ENCODE peak calls at places on chromosome 1, in five cellular contexts. W is GM12865, A is cardiac muscle cell, H is HCEC 1CT, G is LHCN-M2. X is an unnamed sample.

GRCh38 chr1:29754608-29755375 is 518.5 kb downstream of the PTPRU start:
- DNase-seq in W (no peak), H (no peak), A (no peak), G (no peak), X (no peak)

GRCh38 chr1:162417650-162418049 is 5.7 kb upstream of the SH2D1B start:
- DNase-seq in H (no peak), G (no peak), W (no peak), A (no peak), X (no peak)

GRCh38 chr1:197367631-197368030 is 99.6 kb downstream of the CRB1 start:
- DNase-seq in W (no peak), A (no peak), G (no peak), H (no peak), X (no peak)

GRCh38 chr1:209414803-209415329 is 168.6 kb upstream of the CAMK1G start:
- DNase-seq in A (no peak), H (no peak), G (no peak), W (no peak), X (no peak)

GRCh38 chr1:79044974-79045650 is 38.6 kb upstream of the ADGRL4 start:
- DNase-seq in H (no peak), W (peak; percentile 13), A (peak; percentile 13), G (no peak), X (no peak)

GRCh38 chr1:27960762-27961645 is 1.2 kb downstream of the XKR8 start:
- DNase-seq in H (no peak), G (peak; percentile 45), W (no peak), A (no peak), X (no peak)

GRCh38 chr1:235468970-235469369 is 35.3 kb downstream of the B3GALNT2 start:
- DNase-seq in A (no peak), W (no peak), H (peak; percentile 50), G (peak; percentile 57), X (no peak)

GRCh38 chr1:16076003-16076870 is 2.8 kb upstream of the FAM131C start:
- DNase-seq in A (no peak), W (no peak), G (peak; percentile 94), H (peak; percentile 90), X (no peak)

GRCh38 chr1:47687618-47687940 is 249.7 kb downstream of the FOXD2 start:
- DNase-seq in H (no peak), A (no peak), G (no peak), W (no peak), X (no peak)

GRCh38 chr1:26094677-26095383 is 16.8 kb upstream of the PDIK1L start:
- DNase-seq in G (no peak), W (no peak), H (no peak), A (peak; percentile 36), X (no peak)

GRCh38 chr1:221437924-221438323 is 304.0 kb downstream of the DUSP10 start:
- DNase-seq in A (no peak), G (peak; percentile 62), W (no peak), H (peak; percentile 72), X (no peak)

GRCh38 chr1:923131-923990 is at the start of gene SAMD11:
- DNase-seq in A (peak; percentile 95), H (peak; percentile 68), W (peak; percentile 52), G (peak; percentile 78), X (peak; percentile 63)

GRCh38 chr1:2950926-2951305 is 70.4 kb upstream of the ACTRT2 start:
- DNase-seq in A (no peak), H (no peak), G (no peak), W (no peak), X (no peak)

GRCh38 chr1:21568809-21569385 is 59.7 kb downstream of the ALPL start:
- DNase-seq in G (peak; percentile 58), W (no peak), H (no peak), A (no peak), X (no peak)

GRCh38 chr1:31762323-31762722 is 1.8 kb downstream of the ADGRB2 start:
- DNase-seq in A (no peak), H (no peak), W (no peak), G (no peak), X (no peak)

GRCh38 chr1:41975850-41976569 is 57.3 kb upstream of the HIVEP3 start:
- DNase-seq in G (no peak), H (no peak), W (no peak), A (no peak), X (no peak)

GRCh38 chr1:99727575-99728190 is 38.8 kb downstream of the FRRS1 start:
- DNase-seq in W (no peak), H (peak; percentile 50), G (peak; percentile 80), A (no peak), X (no peak)

GRCh38 chr1:24551290-24551859 is 4.5 kb upstream of the NCMAP start:
- DNase-seq in G (no peak), H (no peak), W (no peak), A (no peak), X (no peak)

GRCh38 chr1:75074719-75075395 is 59.3 kb upstream of the LHX8 start:
- DNase-seq in W (no peak), G (no peak), H (no peak), A (no peak), X (no peak)

GRCh38 chr1:198726455-198726854 is 87.6 kb downstream of the PTPRC start:
- DNase-seq in W (no peak), A (no peak), G (peak; percentile 83), H (peak; percentile 60), X (no peak)

GRCh38 chr1:191888996-191889622 is 269.2 kb upstream of the RGS18 start:
- DNase-seq in G (peak; percentile 57), W (peak; percentile 5), H (no peak), A (peak; percentile 24), X (no peak)

GRCh38 chr1:200526709-200527612 is 93.6 kb downstream of the KIF14 start:
- DNase-seq in A (no peak), H (peak; percentile 55), W (peak; percentile 52), G (peak; percentile 11), X (no peak)

GRCh38 chr1:47059376-47059775 is 7.7 kb upstream of the CYP4Z1 start:
- DNase-seq in G (no peak), H (no peak), W (no peak), A (no peak), X (no peak)

GRCh38 chr1:24057171-24057570 is 54.8 kb downstream of the MYOM3 start:
- DNase-seq in G (no peak), H (no peak), A (no peak), W (no peak), X (no peak)

GRCh38 chr1:95686217-95686616 is 452.2 kb downstream of the RWDD3 start:
- DNase-seq in W (no peak), A (no peak), H (no peak), G (no peak), X (no peak)

GRCh38 chr1:227449051-227449450 is 114.3 kb upstream of the ZNF678 start:
- DNase-seq in G (peak; percentile 53), A (peak; percentile 59), H (peak; percentile 40), W (peak; percentile 49), X (peak; percentile 36)

GRCh38 chr1:200198247-200198646 is 170.7 kb downstream of the NR5A2 start:
- DNase-seq in H (no peak), W (no peak), G (no peak), A (no peak), X (no peak)

GRCh38 chr1:246039585-246039984 is 467.5 kb downstream of the SMYD3 start:
- DNase-seq in W (no peak), A (no peak), G (no peak), H (no peak), X (no peak)

GRCh38 chr1:57411262-57411661 is 12.6 kb downstream of the DAB1 start:
- DNase-seq in H (peak; percentile 23), W (no peak), A (no peak), G (peak; percentile 64), X (no peak)

GRCh38 chr1:210669951-210670350 is 341.2 kb downstream of the HHAT start:
- DNase-seq in W (no peak), A (peak; percentile 34), G (no peak), H (no peak), X (no peak)

GRCh38 chr1:201385299-201385891 is 7.9 kb upstream of the TNNT2 start:
- DNase-seq in W (peak; percentile 69), A (peak; percentile 80), G (peak; percentile 33), H (peak; percentile 29), X (peak; percentile 47)

GRCh38 chr1:61131716-61132115 is 49.4 kb downstream of the NFIA start:
- DNase-seq in G (no peak), A (no peak), W (no peak), H (no peak), X (no peak)

GRCh38 chr1:236751935-236752334 is 43.2 kb upstream of the MTR start:
- DNase-seq in H (no peak), G (no peak), A (no peak), W (no peak), X (no peak)

GRCh38 chr1:30745156-30745833 is 12.3 kb downstream of the LAPTM5 start:
- DNase-seq in A (no peak), G (no peak), H (no peak), W (no peak), X (no peak)

GRCh38 chr1:97041011-97041410 is 319.4 kb downstream of the PTBP2 start:
- DNase-seq in A (no peak), W (no peak), G (no peak), H (no peak), X (no peak)

GRCh38 chr1:237112663-237113062 is 70.7 kb downstream of the RYR2 start:
- DNase-seq in A (no peak), H (no peak), G (no peak), W (no peak), X (no peak)

GRCh38 chr1:155134858-155135415 is 715 bp upstream of the SLC50A1 start:
- DNase-seq in A (peak; percentile 76), W (peak; percentile 68), G (peak; percentile 92), H (peak; percentile 88), X (peak; percentile 92)

X was measured in activated CD4-positive, alpha-beta T cell treated with anti-CD3 and anti-CD28 coated beads, Interleukin-2, amount 50 U/mL, for 48 hours.